ENCODE peak calls at places on chromosome 3, in seven cellular contexts. One of them, this sample, is unnamed.

GRCh38 chr3:172659246-172660002 is 51.4 kb downstream of the NCEH1 start:
- DNase-seq in ovary: no peak
- DNase-seq in vagina: no peak
- DNase-seq in SJSA1: no peak
- DNase-seq in lower lobe of right lung: no peak
- DNase-seq in tibial artery: no peak
- DNase-seq in uterus: no peak
- DNase-seq in this sample: no peak

GRCh38 chr3:70856414-70857162 is 544.1 kb upstream of the MDFIC2 start:
- DNase-seq in ovary: no peak
- DNase-seq in vagina: no peak
- DNase-seq in SJSA1: no peak
- DNase-seq in lower lobe of right lung: no peak
- DNase-seq in tibial artery: no peak
- DNase-seq in uterus: no peak
- DNase-seq in this sample: no peak

GRCh38 chr3:14273886-14274517 is 95.4 kb downstream of the LSM3 start:
- DNase-seq in ovary: no peak
- DNase-seq in vagina: no peak
- DNase-seq in SJSA1: no peak
- DNase-seq in lower lobe of right lung: no peak
- DNase-seq in tibial artery: no peak
- DNase-seq in uterus: no peak
- DNase-seq in this sample: no peak

GRCh38 chr3:119492128-119492527 is 6.2 kb upstream of the TIMMDC1 start:
- DNase-seq in ovary: no peak
- DNase-seq in vagina: no peak
- DNase-seq in SJSA1: no peak
- DNase-seq in lower lobe of right lung: no peak
- DNase-seq in tibial artery: no peak
- DNase-seq in uterus: no peak
- DNase-seq in this sample: no peak

GRCh38 chr3:121995190-121996137 is 26.6 kb downstream of the ILDR1 start:
- DNase-seq in ovary: no peak
- DNase-seq in vagina: no peak
- DNase-seq in SJSA1: peak; percentile 3
- DNase-seq in lower lobe of right lung: peak; percentile 77
- DNase-seq in tibial artery: peak; percentile 68
- DNase-seq in uterus: no peak
- DNase-seq in this sample: peak; percentile 78

GRCh38 chr3:98662699-98663098 is 69.3 kb upstream of the CPOX start:
- DNase-seq in ovary: no peak
- DNase-seq in vagina: no peak
- DNase-seq in SJSA1: no peak
- DNase-seq in lower lobe of right lung: no peak
- DNase-seq in tibial artery: no peak
- DNase-seq in uterus: no peak
- DNase-seq in this sample: no peak

GRCh38 chr3:188385295-188385694 is 231.3 kb downstream of the LPP start:
- DNase-seq in ovary: no peak
- DNase-seq in vagina: no peak
- DNase-seq in SJSA1: no peak
- DNase-seq in lower lobe of right lung: peak; percentile 57
- DNase-seq in tibial artery: no peak
- DNase-seq in uterus: no peak
- DNase-seq in this sample: no peak

GRCh38 chr3:13009132-13009945 is 63.9 kb downstream of the IQSEC1 start:
- DNase-seq in ovary: no peak
- DNase-seq in vagina: no peak
- DNase-seq in SJSA1: no peak
- DNase-seq in lower lobe of right lung: peak; percentile 90
- DNase-seq in tibial artery: peak; percentile 72
- DNase-seq in uterus: no peak
- DNase-seq in this sample: peak; percentile 91

GRCh38 chr3:160103397-160103796 is 114.8 kb downstream of the IL12A start:
- DNase-seq in ovary: no peak
- DNase-seq in vagina: no peak
- DNase-seq in SJSA1: no peak
- DNase-seq in lower lobe of right lung: no peak
- DNase-seq in tibial artery: no peak
- DNase-seq in uterus: no peak
- DNase-seq in this sample: no peak
- H3K4me1 ChIP-seq in ovary: no peaks in the 10 kb centered on the region
- H3K4me1 ChIP-seq in vagina: no peaks in the 10 kb centered on the region
- H3K4me1 ChIP-seq in SJSA1: no peaks in the 10 kb centered on the region
- H3K4me1 ChIP-seq in lower lobe of right lung: no peaks in the 10 kb centered on the region
- H3K4me1 ChIP-seq in tibial artery: no peaks in the 10 kb centered on the region
- H3K4me1 ChIP-seq in uterus: no peaks in the 10 kb centered on the region
- H3K4me1 ChIP-seq in this sample: no peaks in the 10 kb centered on the region

DNA sequence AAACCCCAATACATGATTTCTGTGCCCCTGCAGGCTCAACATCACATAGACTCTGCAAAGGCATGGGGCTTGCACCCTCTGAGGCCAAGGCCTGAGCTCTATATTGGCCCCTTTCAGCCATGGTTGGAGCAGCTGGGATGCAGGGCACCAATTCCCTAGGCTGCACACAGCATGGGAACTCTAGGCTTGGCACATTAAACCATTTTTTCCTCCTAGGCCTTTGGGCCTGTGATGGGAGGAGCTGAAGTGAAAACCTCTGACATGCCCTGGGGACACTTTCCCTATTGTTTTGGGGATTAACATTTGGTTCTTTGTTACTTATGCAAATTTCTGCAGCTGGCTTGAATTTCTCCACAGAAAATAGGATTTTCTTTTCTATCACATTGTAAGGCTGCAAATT is 1629.5 kb downstream of the OTOL1 start:
- DNase-seq in ovary: no peak
- DNase-seq in vagina: no peak
- DNase-seq in SJSA1: no peak
- DNase-seq in lower lobe of right lung: no peak
- DNase-seq in tibial artery: no peak
- DNase-seq in uterus: no peak
- DNase-seq in this sample: no peak
- H3K9me3 ChIP-seq in ovary: no peaks in the 10 kb centered on the region
- H3K9me3 ChIP-seq in vagina: no peaks in the 10 kb centered on the region
- H3K9me3 ChIP-seq in SJSA1: no peaks in the 10 kb centered on the region
- H3K9me3 ChIP-seq in lower lobe of right lung: peaks cover 21% of the 10 kb centered on the region
- H3K9me3 ChIP-seq in tibial artery: no peaks in the 10 kb centered on the region
- H3K9me3 ChIP-seq in uterus: peaks cover 6% of the 10 kb centered on the region
- H3K9me3 ChIP-seq in this sample: peaks cover 2% of the 10 kb centered on the region

GRCh38 chr3:16813336-16813735 is 71.4 kb upstream of the PLCL2 start:
- DNase-seq in ovary: no peak
- DNase-seq in vagina: peak; percentile 40
- DNase-seq in SJSA1: no peak
- DNase-seq in lower lobe of right lung: no peak
- DNase-seq in tibial artery: no peak
- DNase-seq in uterus: no peak
- DNase-seq in this sample: no peak

GRCh38 chr3:16818945-16819344 is 65.8 kb upstream of the PLCL2 start:
- DNase-seq in ovary: no peak
- DNase-seq in vagina: no peak
- DNase-seq in SJSA1: no peak
- DNase-seq in lower lobe of right lung: no peak
- DNase-seq in tibial artery: no peak
- DNase-seq in uterus: no peak
- DNase-seq in this sample: no peak

GRCh38 chr3:16817201-16817600 is 67.6 kb upstream of the PLCL2 start:
- DNase-seq in ovary: no peak
- DNase-seq in vagina: no peak
- DNase-seq in SJSA1: no peak
- DNase-seq in lower lobe of right lung: no peak
- DNase-seq in tibial artery: no peak
- DNase-seq in uterus: no peak
- DNase-seq in this sample: no peak

GRCh38 chr3:16818194-16818593 is 66.6 kb upstream of the PLCL2 start:
- DNase-seq in ovary: no peak
- DNase-seq in vagina: no peak
- DNase-seq in SJSA1: no peak
- DNase-seq in lower lobe of right lung: no peak
- DNase-seq in tibial artery: no peak
- DNase-seq in uterus: no peak
- DNase-seq in this sample: no peak

DNA sequence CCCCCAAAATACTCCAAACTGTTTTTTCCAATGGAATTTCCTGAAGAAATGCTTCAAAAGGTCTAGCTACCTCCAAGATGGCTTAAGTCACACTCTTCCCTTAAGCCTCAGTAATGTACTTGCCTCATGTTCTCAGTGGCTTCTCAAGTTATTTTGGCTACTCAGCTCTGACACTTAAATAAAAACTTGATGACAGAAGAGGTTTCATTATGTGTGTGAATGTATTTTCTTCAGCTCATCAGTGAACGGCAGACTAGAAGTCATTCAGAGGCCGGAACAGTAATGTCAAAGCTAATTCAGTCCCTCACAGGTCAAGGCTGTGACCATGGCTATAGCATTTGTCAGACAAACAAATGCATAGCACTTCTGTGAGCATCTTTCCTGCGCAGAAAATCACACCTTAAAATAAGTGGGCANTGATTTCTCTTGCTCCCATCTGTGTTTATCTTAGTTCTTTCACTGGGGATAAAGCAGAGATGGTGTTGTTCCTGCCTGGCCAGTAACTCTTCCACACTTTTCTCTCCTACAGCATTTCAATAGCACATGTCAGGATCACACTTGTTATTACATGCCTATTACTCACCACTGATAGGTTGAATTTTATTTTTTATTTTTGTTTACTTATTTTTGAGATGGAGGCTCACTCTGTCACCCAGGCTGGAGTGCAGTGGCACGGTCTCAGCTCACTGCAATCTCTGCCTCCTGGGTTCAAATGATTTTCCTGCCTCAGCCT is 68.5 kb upstream of the PLCL2 start:
- DNase-seq in ovary: no peak
- DNase-seq in vagina: no peak
- DNase-seq in SJSA1: no peak
- DNase-seq in lower lobe of right lung: no peak
- DNase-seq in tibial artery: no peak
- DNase-seq in uterus: no peak
- DNase-seq in this sample: no peak
- H3K27ac ChIP-seq in ovary: no peak overlapping the region
- H3K27ac ChIP-seq in vagina: no peak overlapping the region
- H3K27ac ChIP-seq in SJSA1: no peak overlapping the region
- H3K27ac ChIP-seq in lower lobe of right lung: no peak overlapping the region
- H3K27ac ChIP-seq in tibial artery: no peak overlapping the region
- H3K27ac ChIP-seq in uterus: no peak overlapping the region
- H3K27ac ChIP-seq in this sample: no peak overlapping the region

GRCh38 chr3:53132347-53132746 is 2.1 kb upstream of the RFT1 start:
- DNase-seq in ovary: no peak
- DNase-seq in vagina: no peak
- DNase-seq in SJSA1: no peak
- DNase-seq in lower lobe of right lung: no peak
- DNase-seq in tibial artery: no peak
- DNase-seq in uterus: no peak
- DNase-seq in this sample: no peak

GRCh38 chr3:53129344-53129743 is 891 bp downstream of the RFT1 start:
- DNase-seq in ovary: no peak
- DNase-seq in vagina: no peak
- DNase-seq in SJSA1: no peak
- DNase-seq in lower lobe of right lung: no peak
- DNase-seq in tibial artery: no peak
- DNase-seq in uterus: no peak
- DNase-seq in this sample: no peak

GRCh38 chr3:53134631-53135232 is 4.5 kb upstream of the RFT1 start:
- DNase-seq in ovary: peak; percentile 43
- DNase-seq in vagina: no peak
- DNase-seq in SJSA1: peak; percentile 24
- DNase-seq in lower lobe of right lung: peak; percentile 92
- DNase-seq in tibial artery: peak; percentile 66
- DNase-seq in uterus: peak; percentile 35
- DNase-seq in this sample: peak; percentile 70

GRCh38 chr3:53130179-53131135 is at the start of gene RFT1:
- DNase-seq in ovary: peak; percentile 98
- DNase-seq in vagina: peak; percentile 97
- DNase-seq in SJSA1: peak; percentile 93
- DNase-seq in lower lobe of right lung: peak; percentile 99
- DNase-seq in tibial artery: peak; percentile 100
- DNase-seq in uterus: peak; percentile 98
- DNase-seq in this sample: peak; percentile 99

DNA sequence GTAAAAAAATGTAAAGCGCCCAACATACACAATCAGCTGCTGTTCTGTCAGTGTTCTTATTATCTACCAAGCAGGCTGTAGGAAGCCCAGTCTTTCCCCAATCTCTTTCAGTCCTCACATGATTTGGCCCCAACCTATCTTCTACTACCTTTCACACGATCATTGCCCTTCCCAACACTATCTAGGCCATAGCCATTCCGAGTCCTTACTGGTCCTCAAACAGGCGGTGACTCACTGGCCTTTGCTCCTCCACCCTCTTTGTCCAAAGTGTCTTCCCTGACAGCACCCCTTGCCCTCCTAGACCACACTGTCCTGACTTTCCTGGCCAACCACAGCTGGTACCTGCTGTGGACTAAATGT is 881 bp upstream of the RFT1 start:
- DNase-seq in ovary: no peak
- DNase-seq in vagina: no peak
- DNase-seq in SJSA1: no peak
- DNase-seq in lower lobe of right lung: no peak
- DNase-seq in tibial artery: no peak
- DNase-seq in uterus: no peak
- DNase-seq in this sample: no peak
- H3K4me1 ChIP-seq in ovary: peaks cover 2% of the 10 kb centered on the region
- H3K4me1 ChIP-seq in vagina: peaks cover 28% of the 10 kb centered on the region
- H3K4me1 ChIP-seq in SJSA1: peaks cover 8% of the 10 kb centered on the region
- H3K4me1 ChIP-seq in lower lobe of right lung: peaks cover 33% of the 10 kb centered on the region
- H3K4me1 ChIP-seq in tibial artery: peaks cover 16% of the 10 kb centered on the region
- H3K4me1 ChIP-seq in uterus: peaks cover 8% of the 10 kb centered on the region
- H3K4me1 ChIP-seq in this sample: peaks cover 4% of the 10 kb centered on the region

DNA sequence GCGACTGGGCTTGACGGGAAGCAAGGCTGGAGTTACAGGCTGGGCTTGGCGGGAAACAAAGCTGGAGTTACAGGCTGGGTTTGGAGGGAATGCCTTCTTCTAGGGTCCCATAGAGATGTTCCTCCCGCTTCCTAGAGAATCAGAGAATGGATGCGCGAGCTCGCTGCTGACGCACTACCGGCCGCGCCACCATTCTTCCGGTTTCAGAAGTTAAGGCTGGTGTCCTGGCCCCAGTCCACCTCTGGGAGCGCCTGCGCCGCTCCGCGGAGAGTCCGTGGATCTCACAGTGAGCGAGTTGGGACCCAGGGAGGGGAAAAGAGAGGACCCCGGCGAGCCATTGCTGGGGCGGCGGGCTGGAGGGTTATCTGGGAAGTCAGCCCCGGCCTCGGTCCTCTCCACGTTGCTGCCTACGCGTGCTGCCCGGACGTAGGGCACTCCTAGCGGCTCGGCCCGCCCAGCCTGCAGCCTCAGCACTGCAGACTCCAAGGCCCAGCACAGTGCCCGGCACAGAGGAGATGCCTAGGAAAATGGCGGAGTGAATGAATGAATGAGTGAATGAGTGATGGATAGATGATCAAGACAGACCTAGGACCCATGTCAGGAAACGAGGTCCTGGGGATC is at the start of gene ZNF502:
- DNase-seq in ovary: peak; percentile 87
- DNase-seq in vagina: no peak
- DNase-seq in SJSA1: peak; percentile 14
- DNase-seq in lower lobe of right lung: peak; percentile 89
- DNase-seq in tibial artery: peak; percentile 86
- DNase-seq in uterus: peak; percentile 83
- DNase-seq in this sample: peak; percentile 95
- H3K9me3 ChIP-seq in ovary: peaks cover 17% of the 10 kb centered on the region
- H3K9me3 ChIP-seq in vagina: peaks cover 2% of the 10 kb centered on the region
- H3K9me3 ChIP-seq in SJSA1: peaks cover 18% of the 10 kb centered on the region
- H3K9me3 ChIP-seq in lower lobe of right lung: peaks cover 38% of the 10 kb centered on the region
- H3K9me3 ChIP-seq in tibial artery: peaks cover 29% of the 10 kb centered on the region
- H3K9me3 ChIP-seq in uterus: peaks cover 12% of the 10 kb centered on the region
- H3K9me3 ChIP-seq in this sample: no peaks in the 10 kb centered on the region